ENCODE peak calls at places on chromosomes 7 and 10, in nine cellular contexts. M is T-helper 17 cell; S is stimulated activated CD4-positive, alpha-beta T cell treated with anti-CD3 and anti-CD28 coated beads, TNF-alpha, amount 100 ng/mL, for 4 hours; I is GM04503; L is left ventricle myocardium inferior; D is OCI-LY7; G is nephron progenitor cell; U is stimulated activated CD8-positive, alpha-beta memory T cell treated with anti-CD3 and anti-CD28 coated beads, Interleukin-4, amount 100 ng/mL, for 48 hours; E is iris pigment epithelial cell. Z is an unnamed sample.

GRCh38 chr7:24665564-24666294 is 91.5 kb downstream of the GSDME start:
- DNase-seq in M (no peak), S (no peak), I (no peak), L (no peak), D (peak), G (peak), U (peak), E (peak), Z (no peak)

GRCh38 chr7:39172137-39172536 is 194.4 kb downstream of the POU6F2 start:
- DNase-seq in M (no peak), S (no peak), I (no peak), L (no peak), D (no peak), G (no peak), U (no peak), E (no peak), Z (no peak)

GRCh38 chr7:134826105-134826504 is 46.7 kb downstream of the CALD1 start:
- DNase-seq in M (no peak), S (no peak), I (no peak), L (no peak), D (no peak), G (no peak), U (no peak), E (peak), Z (no peak)

GRCh38 chr7:43461349-43462024 is 121.4 kb upstream of the STK17A start:
- DNase-seq in M (no peak), S (no peak), I (no peak), L (no peak), D (no peak), G (no peak), U (no peak), E (no peak), Z (no peak)

GRCh38 chr10:118927317-118927716 is 102.2 kb upstream of the NANOS1 start:
- DNase-seq in M (no peak), S (no peak), I (no peak), L (no peak), D (no peak), G (no peak), U (no peak), E (no peak), Z (no peak)

GRCh38 chr10:32346551-32347362 is at the start of gene EPC1:
- DNase-seq in M (peak), S (peak), I (peak), L (peak), D (peak), G (peak), U (peak), E (peak), Z (no peak)

GRCh38 chr7:74598558-74598957 is 59.0 kb upstream of the GTF2I start:
- DNase-seq in M (no peak), S (no peak), I (peak), L (no peak), D (no peak), G (no peak), U (no peak), E (no peak), Z (no peak)

GRCh38 chr10:96509017-96509641 is 4.6 kb downstream of the TLL2 start:
- DNase-seq in M (no peak), S (no peak), I (peak), L (no peak), D (no peak), G (no peak), U (no peak), E (peak), Z (peak)

GRCh38 chr7:41993173-41993867 is 243.7 kb downstream of the GLI3 start:
- DNase-seq in M (no peak), S (no peak), I (no peak), L (no peak), D (no peak), G (no peak), U (no peak), E (peak), Z (no peak)

GRCh38 chr10:70440296-70441160 is 953 bp downstream of the NODAL start:
- DNase-seq in M (no peak), S (no peak), I (no peak), L (no peak), D (no peak), G (peak), U (no peak), E (no peak), Z (no peak)

GRCh38 chr7:27064169-27064568 is 31.6 kb downstream of the HOXA1 start:
- DNase-seq in M (no peak), S (no peak), I (no peak), L (no peak), D (no peak), G (no peak), U (no peak), E (no peak), Z (no peak)

GRCh38 chr7:139887895-139888518 is 58.9 kb downstream of the TBXAS1 start:
- DNase-seq in M (no peak), S (no peak), I (no peak), L (no peak), D (no peak), G (no peak), U (no peak), E (no peak), Z (no peak)

GRCh38 chr7:17369686-17370426 is 71.4 kb downstream of the AHR start:
- DNase-seq in M (no peak), S (no peak), I (peak), L (no peak), D (no peak), G (no peak), U (no peak), E (peak), Z (peak)

GRCh38 chr7:573496-574295 is 54.0 kb upstream of the PDGFA start:
- DNase-seq in M (no peak), S (no peak), I (no peak), L (no peak), D (no peak), G (no peak), U (no peak), E (no peak), Z (no peak)

GRCh38 chr7:57220746-57221145 is 88.5 kb upstream of the ZNF479 start:
- DNase-seq in M (no peak), S (no peak), I (no peak), L (no peak), D (no peak), G (no peak), U (no peak), E (no peak), Z (no peak)

GRCh38 chr10:98172073-98172472 is 37.6 kb downstream of the R3HCC1L start:
- DNase-seq in M (no peak), S (no peak), I (no peak), L (peak), D (no peak), G (no peak), U (no peak), E (no peak), Z (no peak)

GRCh38 chr10:49001402-49001801 is 61.8 kb upstream of the LRRC18 start:
- DNase-seq in M (no peak), S (no peak), I (no peak), L (no peak), D (no peak), G (peak), U (no peak), E (no peak), Z (no peak)

GRCh38 chr7:114392686-114393085 is 21.9 kb upstream of the FOXP2 start:
- DNase-seq in M (no peak), S (no peak), I (no peak), L (no peak), D (no peak), G (no peak), U (no peak), E (peak), Z (no peak)

Z was measured in AG04449.